ENCODE peak calls at places on chromosomes 16 and 17, in six cellular contexts. W is breast epithelium, Y is esophagus squamous epithelium, S is body of pancreas, K is endodermal cell, N is fibroblast of lung. E is an unnamed sample.
A peak's percentile ranks its signal among the peaks of the same experiment; 100 is the strongest.

GRCh38 chr17:41844971-41845370 is 7.3 kb downstream of the KLHL10 start:
- DNase-seq in S (no peak), K (no peak), W (no peak), Y (no peak), N (peak; percentile 76), E (no peak)

GRCh38 chr16:29665294-29666077 is 2.4 kb downstream of the SPN start:
- DNase-seq in K (peak; percentile 53), Y (no peak), S (no peak), N (no peak), W (no peak), E (no peak)

GRCh38 chr16:89831810-89832328 is 3.6 kb downstream of the SPIRE2 start:
- DNase-seq in S (no peak), N (no peak), Y (no peak), W (no peak), K (no peak), E (no peak)

GRCh38 chr17:57454729-57455062 is 198.4 kb downstream of the MSI2 start:
- DNase-seq in K (no peak), Y (no peak), S (no peak), N (no peak), W (no peak), E (no peak)

GRCh38 chr17:78391843-78392242 is 13.4 kb downstream of the PGS1 start:
- DNase-seq in S (no peak), W (no peak), N (peak; percentile 87), K (no peak), Y (no peak), E (no peak)

GRCh38 chr17:19262650-19263620 is 25.8 kb downstream of the EPN2 start:
- DNase-seq in Y (no peak), S (no peak), N (peak; percentile 70), K (no peak), W (no peak), E (no peak)

GRCh38 chr17:49549691-49550678 is 25.7 kb upstream of the NXPH3 start:
- DNase-seq in N (no peak), Y (no peak), W (no peak), K (peak; percentile 55), S (no peak), E (no peak)

GRCh38 chr17:28865946-28866752 is 11.3 kb downstream of the ERAL1 start:
- DNase-seq in S (no peak), Y (no peak), W (no peak), K (no peak), N (no peak), E (no peak)

GRCh38 chr16:17556276-17557052 is 85.7 kb upstream of the XYLT1 start:
- DNase-seq in W (no peak), K (peak; percentile 57), Y (no peak), S (no peak), N (peak; percentile 63), E (no peak)

GRCh38 chr16:72210571-72210970 is 38.6 kb upstream of the PMFBP1 start:
- DNase-seq in W (no peak), N (no peak), K (no peak), S (no peak), Y (no peak), E (no peak)

GRCh38 chr17:58235821-58236220 is 2.6 kb upstream of the LPO start:
- DNase-seq in N (no peak), Y (no peak), W (no peak), S (no peak), K (peak; percentile 26), E (no peak)

GRCh38 chr17:81245024-81245664 is 6.0 kb downstream of the NDUFAF8 start:
- DNase-seq in Y (no peak), K (no peak), N (peak; percentile 44), S (no peak), W (no peak), E (no peak)

GRCh38 chr17:56577190-56577589 is 16.3 kb upstream of the NOG start:
- DNase-seq in W (no peak), S (no peak), K (no peak), Y (no peak), N (no peak), E (no peak)

GRCh38 chr17:61250335-61250890 is 149.2 kb upstream of the TBX2 start:
- DNase-seq in K (no peak), N (peak; percentile 74), W (no peak), Y (no peak), S (no peak), E (no peak)

GRCh38 chr17:74125160-74125559 is 78.3 kb upstream of the RPL38 start:
- DNase-seq in K (peak; percentile 32), W (no peak), N (no peak), Y (no peak), S (no peak), E (no peak)

GRCh38 chr16:11297492-11298142 is 16.5 kb upstream of the PRM1 start:
- DNase-seq in K (peak; percentile 82), Y (peak; percentile 55), S (peak; percentile 90), N (peak; percentile 81), W (no peak), E (peak; percentile 77)

GRCh38 chr17:44004761-44005526 is 522 bp downstream of the NAGS start:
- DNase-seq in K (peak; percentile 87), W (no peak), N (no peak), Y (no peak), S (no peak), E (no peak)

GRCh38 chr17:59101178-59101577 is 5.5 kb downstream of the TRIM37 start:
- DNase-seq in K (no peak), Y (no peak), S (no peak), W (no peak), N (no peak), E (no peak)

GRCh38 chr17:4553669-4554068 is 1.5 kb downstream of the MYBBP1A start:
- DNase-seq in W (no peak), Y (no peak), N (no peak), K (no peak), S (no peak), E (no peak)

GRCh38 chr17:68601565-68602266 is 549 bp upstream of the FAM20A start:
- DNase-seq in S (peak; percentile 43), W (no peak), Y (no peak), N (no peak), K (no peak), E (no peak)

GRCh38 chr17:30382345-30382744 is 3.6 kb downstream of the CPD start:
- DNase-seq in S (no peak), N (no peak), Y (no peak), K (no peak), W (no peak), E (no peak)

GRCh38 chr17:30380106-30380420 is 1.3 kb downstream of the CPD start:
- DNase-seq in Y (no peak), W (no peak), S (no peak), N (peak; percentile 35), K (no peak), E (no peak)

GRCh38 chr17:30379303-30380105 is 777 bp downstream of the CPD start:
- DNase-seq in N (no peak), K (peak; percentile 77), W (no peak), S (peak; percentile 22), Y (no peak), E (peak; percentile 20)

GRCh38 chr17:30378797-30379302 is at the start of gene CPD:
- DNase-seq in N (peak; percentile 89), S (peak; percentile 97), W (peak; percentile 98), K (peak; percentile 100), Y (peak; percentile 79), E (peak; percentile 98)

GRCh38 chr17:30380643-30381419 is 2.1 kb downstream of the CPD start:
- DNase-seq in Y (no peak), K (no peak), W (no peak), S (no peak), N (no peak), E (no peak)
- H3K4me3 ChIP-seq in Y (no peak overlapping the region), K (peak overlapping the region; percentile 92), W (peak overlapping the region; percentile 94), S (no peak overlapping the region), N (peak overlapping the region; percentile 84), E (peak overlapping the region; percentile 92)

GRCh38 chr17:76264755-76265623 is at the start of gene UBALD2:
- DNase-seq in Y (peak; percentile 98), K (peak; percentile 100), N (peak; percentile 100), W (peak; percentile 99), S (peak; percentile 100), E (peak; percentile 100)

GRCh38 chr17:76265624-76266243 is 586 bp downstream of the UBALD2 start:
- DNase-seq in K (peak; percentile 88), S (peak; percentile 77), W (no peak), Y (no peak), N (peak; percentile 41), E (peak; percentile 70)

GRCh38 chr17:76268015-76268749 is 3.0 kb downstream of the UBALD2 start:
- DNase-seq in Y (no peak), K (no peak), N (peak; percentile 70), W (no peak), S (peak; percentile 82), E (peak; percentile 84)

GRCh38 chr17:76267051-76267576 is 2.0 kb downstream of the UBALD2 start:
- DNase-seq in Y (no peak), N (no peak), K (no peak), W (no peak), S (no peak), E (no peak)

GRCh38 chr17:76266244-76266938 is 1.2 kb downstream of the UBALD2 start:
- DNase-seq in Y (no peak), W (no peak), S (peak; percentile 8), N (peak; percentile 32), K (no peak), E (no peak)
- H3K4me1 ChIP-seq in Y (peaks cover 66% of the 10 kb centered on the region), W (peaks cover 24% of the 10 kb centered on the region), S (peaks cover 80% of the 10 kb centered on the region), N (peaks cover 16% of the 10 kb centered on the region), K (peaks cover 22% of the 10 kb centered on the region), E (peaks cover 78% of the 10 kb centered on the region)

GRCh38 chr16:239948-240277 is 5.3 kb downstream of the FAM234A start:
- DNase-seq in S (peak; percentile 36), Y (no peak), K (no peak), W (no peak), N (no peak), E (no peak)
- H3K36me3 ChIP-seq in S (no peaks in the 10 kb centered on the region), Y (peaks cover 8% of the 10 kb centered on the region), K (no peaks in the 10 kb centered on the region), W (no peaks in the 10 kb centered on the region), N (no peaks in the 10 kb centered on the region), E (no peaks in the 10 kb centered on the region)

GRCh38 chr16:23141500-23141899 is 7.8 kb downstream of the USP31 start:
- DNase-seq in N (no peak), W (no peak), K (no peak), Y (no peak), S (no peak), E (no peak)
- H3K4me3 ChIP-seq in N (no peak overlapping the region), W (no peak overlapping the region), K (no peak overlapping the region), Y (no peak overlapping the region), S (no peak overlapping the region), E (no peak overlapping the region)

E was measured in left ventricle myocardium inferior.